ENCODE peak calls at places on chromosomes 13 and 19, in four cellular contexts. D is nucleus accumbens, P is progenitor cell of endocrine pancreas, M is DMS153. I is an unnamed sample.

GRCh38 chr13:41004875-41005693 is 14.0 kb downstream of the ELF1 start:
- DNase-seq in D (no peak), P (no peak), M (no peak), I (no peak)

GRCh38 chr19:32870154-32870573 is 597 bp upstream of the SLC7A9 start:
- DNase-seq in D (no peak), P (peak; percentile 37), M (no peak), I (no peak)

GRCh38 chr19:7099597-7099921 is 30.1 kb downstream of the ZNF557 start:
- DNase-seq in D (no peak), P (peak; percentile 75), M (no peak), I (no peak)

GRCh38 chr19:41096353-41096752 is 8.1 kb downstream of the CYP2A13 start:
- DNase-seq in D (no peak), P (no peak), M (no peak), I (no peak)

GRCh38 chr13:46354143-46355087 is 32.6 kb downstream of the RUBCNL start:
- DNase-seq in D (no peak), P (no peak), M (no peak), I (no peak)

GRCh38 chr13:51729853-51730553 is 74.0 kb downstream of the DHRS12 start:
- DNase-seq in D (no peak), P (no peak), M (no peak), I (no peak)

GRCh38 chr13:25421602-25422001 is 49.8 kb downstream of the ATP8A2 start:
- DNase-seq in D (no peak), P (no peak), M (no peak), I (no peak)

GRCh38 chr19:6222884-6223283 is 56.9 kb downstream of the MLLT1 start:
- DNase-seq in D (no peak), P (no peak), M (no peak), I (no peak)

GRCh38 chr19:16571689-16572331 is 405 bp downstream of the SLC35E1 start:
- DNase-seq in D (peak; percentile 51), P (no peak), M (no peak), I (no peak)